ENCODE peak calls at places on chromosomes 12 and 14, in four cellular contexts. M, T, X and I are unnamed samples.

GRCh38 chr12:75020068-75020557 is 189.5 kb downstream of the KCNC2 start:
- DNase-seq in X (no peak), T (no peak), M (no peak), I (no peak)

GRCh38 chr14:74478996-74479635 is 14.0 kb downstream of the NPC2 start:
- DNase-seq in X (peak), M (no peak), T (no peak), I (no peak)

GRCh38 chr14:69605761-69606160 is 5.6 kb upstream of the SUSD6 start:
- DNase-seq in X (no peak), T (no peak), M (no peak), I (no peak)

GRCh38 chr12:119179335-119180021 is 747 bp downstream of the HSPB8 start:
- DNase-seq in X (peak), T (no peak), M (no peak), I (no peak)

GRCh38 chr12:14937689-14938088 is 648 bp downstream of the ERP27 start:
- DNase-seq in X (peak), M (no peak), T (no peak), I (no peak)

GRCh38 chr12:45730842-45731336 is 1.4 kb downstream of the ARID2 start:
- DNase-seq in M (no peak), T (no peak), X (no peak), I (peak)

GRCh38 chr12:95605875-95606274 is 54.6 kb upstream of the USP44 start:
- DNase-seq in X (no peak), M (no peak), T (no peak), I (no peak)

GRCh38 chr12:27982380-27982779 is 9.8 kb upstream of the PTHLH start:
- DNase-seq in X (no peak), T (no peak), M (no peak), I (no peak)

GRCh38 chr14:66254066-66254465 is 232.1 kb upstream of the CCDC196 start:
- DNase-seq in T (no peak), M (no peak), X (no peak), I (no peak)

GRCh38 chr14:60532442-60532841 is 23.5 kb downstream of the SIX6 start:
- DNase-seq in X (no peak), T (no peak), M (no peak), I (no peak)

GRCh38 chr12:43891856-43892574 is 56.1 kb downstream of the TMEM117 start:
- DNase-seq in M (no peak), T (no peak), X (no peak), I (no peak)

GRCh38 chr12:7571253-7571652 is 67.7 kb upstream of the CD163 start:
- DNase-seq in X (no peak), M (no peak), T (no peak), I (no peak)

GRCh38 chr12:124286414-124286813 is 8.5 kb upstream of the RFLNA start:
- DNase-seq in M (peak), T (no peak), X (no peak), I (no peak)

GRCh38 chr12:8647968-8648367 is 14.7 kb downstream of the MFAP5 start:
- DNase-seq in M (no peak), X (peak), T (no peak), I (no peak)

GRCh38 chr12:20063116-20063515 is 305.2 kb upstream of the PDE3A start:
- DNase-seq in T (no peak), M (no peak), X (no peak), I (no peak)

GRCh38 chr14:98808494-98809407 is 463.2 kb downstream of the BCL11B start:
- DNase-seq in T (no peak), M (no peak), X (no peak), I (no peak)

GRCh38 chr12:94099191-94099983 is 49.0 kb upstream of the PLXNC1 start:
- DNase-seq in X (peak), M (peak), T (no peak), I (no peak)

GRCh38 chr12:56980268-56980667 is 22.9 kb upstream of the RDH16 start:
- DNase-seq in X (peak), T (no peak), M (no peak), I (no peak)

GRCh38 chr14:54683882-54684794 is 117.2 kb downstream of the SAMD4A start:
- DNase-seq in X (peak), M (peak), T (peak), I (no peak)

GRCh38 chr14:72892103-72892878 is 1.6 kb downstream of the DPF3 start:
- DNase-seq in M (no peak), T (no peak), X (peak), I (peak)

GRCh38 chr14:91315844-91316267 is 71.4 kb upstream of the GPR68 start:
- DNase-seq in T (no peak), X (no peak), M (no peak), I (peak)

GRCh38 chr14:105090493-105091334 is 25.5 kb upstream of the GPR132 start:
- DNase-seq in T (peak), M (no peak), X (peak), I (peak)

GRCh38 chr14:64581817-64582216 is 32.1 kb downstream of the PPP1R36 start:
- DNase-seq in X (no peak), T (no peak), M (no peak), I (no peak)

GRCh38 chr12:41563044-41563443 is 374.9 kb downstream of the PDZRN4 start:
- DNase-seq in X (no peak), M (no peak), T (no peak), I (no peak)

GRCh38 chr12:96241484-96242256 is 47.5 kb downstream of the ELK3 start:
- DNase-seq in T (no peak), M (no peak), X (peak), I (no peak)

GRCh38 chr12:113329022-113329790 is 5.7 kb downstream of the SLC8B1 start:
- DNase-seq in M (no peak), T (no peak), X (no peak), I (no peak)

GRCh38 chr12:75744607-75745256 is 233.3 kb upstream of the KRR1 start:
- DNase-seq in M (no peak), T (no peak), X (no peak), I (no peak)

GRCh38 chr14:41167040-41167439 is 439.6 kb upstream of the LRFN5 start:
- DNase-seq in M (no peak), T (no peak), X (peak), I (no peak)

GRCh38 chr14:102295301-102295700 is 9.7 kb downstream of the MOK start:
- DNase-seq in X (no peak), M (peak), T (no peak), I (no peak)

DNA sequence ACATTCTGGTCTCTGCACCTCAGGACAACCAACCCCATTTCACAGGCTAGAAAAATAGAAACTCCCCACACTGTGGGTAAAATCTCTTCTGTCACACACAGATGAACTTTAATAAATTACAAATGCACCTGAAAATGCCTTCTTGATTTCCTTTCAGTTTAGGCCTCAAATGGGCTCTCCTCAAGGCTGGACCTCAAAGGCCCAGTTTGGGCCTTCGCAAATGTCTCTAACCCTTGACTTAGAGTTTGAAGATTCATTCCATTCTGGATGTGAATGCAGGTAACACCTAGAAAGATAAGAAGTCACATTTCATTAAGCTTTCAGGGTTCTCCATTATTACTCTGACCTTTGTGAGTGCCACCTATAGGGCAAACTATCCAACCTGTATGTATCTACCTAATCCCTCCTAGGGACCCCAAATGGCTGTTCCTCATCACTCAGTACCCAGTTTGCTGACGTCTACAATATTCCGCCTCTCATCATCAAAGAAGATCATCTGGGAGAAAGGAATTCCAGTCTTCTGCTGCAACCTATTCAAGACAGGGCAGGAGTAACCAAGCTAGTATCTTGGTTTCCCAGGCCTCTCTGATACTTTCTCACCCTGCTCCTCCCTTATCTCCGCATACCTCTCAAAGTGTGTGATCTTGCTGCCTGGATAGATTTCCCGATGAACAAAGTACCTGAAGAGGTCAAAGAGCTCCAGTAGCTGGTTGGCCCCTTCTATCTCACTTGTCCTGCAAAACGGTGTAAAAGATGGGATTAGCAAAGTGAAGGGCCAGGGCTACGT is 771 bp upstream of the CHMP4A start:
- DNase-seq in X (no peak), M (no peak), T (peak), I (no peak)
- TF ChIP-seq CTCF in X (no peak), M (no peak), T (no peak), I (no peak)

GRCh38 chr12:100058482-100059029 is 73.8 kb upstream of the ANKS1B start:
- DNase-seq in M (peak), X (no peak), T (no peak), I (peak)
- TF ChIP-seq CTCF in M (peak), X (peak), T (no peak), I (peak)

GRCh38 chr12:2009623-2010022 is 5.4 kb upstream of the DCP1B start:
- DNase-seq in T (no peak), X (no peak), M (no peak), I (no peak)
- TF ChIP-seq CTCF in T (no peak), X (peak), M (no peak), I (peak)

DNA sequence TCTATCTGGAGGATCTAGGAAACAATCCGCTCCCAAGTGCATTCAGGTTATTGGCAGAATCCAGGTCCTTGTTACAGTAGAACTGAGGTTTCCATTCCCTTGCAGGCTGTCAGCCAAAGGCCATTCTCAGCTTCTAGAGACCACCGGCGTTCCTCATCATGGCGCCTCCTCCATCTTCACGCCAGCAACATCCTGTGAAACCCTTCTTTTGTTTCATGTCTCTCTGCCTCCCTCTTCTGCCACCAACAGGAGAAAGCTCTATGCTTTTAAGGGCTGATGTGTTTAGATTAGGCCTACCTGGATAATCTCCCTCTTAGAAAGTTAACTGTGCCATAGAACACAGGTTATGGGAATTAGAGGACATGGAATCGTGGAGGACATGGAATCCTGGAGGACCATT is 133.0 kb upstream of the RASSF8 start:
- DNase-seq in T (no peak), M (no peak), X (peak), I (no peak)
- TF ChIP-seq CTCF in T (no peak), M (no peak), X (peak), I (no peak)

GRCh38 chr12:55716582-55717396 is 943 bp downstream of the BLOC1S1 start:
- DNase-seq in M (no peak), X (no peak), T (no peak), I (no peak)
- TF ChIP-seq CTCF in M (no peak), X (no peak), T (no peak), I (no peak)

GRCh38 chr12:46908236-46908935 is 82.6 kb upstream of the SLC38A4 start:
- DNase-seq in X (no peak), T (no peak), M (no peak), I (no peak)
- TF ChIP-seq CTCF in X (no peak), T (no peak), M (no peak), I (no peak)

GRCh38 chr14:78982551-78982950 is 812.4 kb downstream of the NRXN3 start:
- DNase-seq in X (no peak), M (peak), T (no peak), I (no peak)

GRCh38 chr14:78983126-78983525 is 813.0 kb downstream of the NRXN3 start:
- DNase-seq in X (no peak), T (no peak), M (no peak), I (no peak)

GRCh38 chr14:78974691-78975090 is 804.5 kb downstream of the NRXN3 start:
- DNase-seq in X (no peak), T (no peak), M (peak), I (no peak)

GRCh38 chr14:78975734-78976133 is 805.6 kb downstream of the NRXN3 start:
- DNase-seq in X (no peak), M (no peak), T (no peak), I (no peak)

DNA sequence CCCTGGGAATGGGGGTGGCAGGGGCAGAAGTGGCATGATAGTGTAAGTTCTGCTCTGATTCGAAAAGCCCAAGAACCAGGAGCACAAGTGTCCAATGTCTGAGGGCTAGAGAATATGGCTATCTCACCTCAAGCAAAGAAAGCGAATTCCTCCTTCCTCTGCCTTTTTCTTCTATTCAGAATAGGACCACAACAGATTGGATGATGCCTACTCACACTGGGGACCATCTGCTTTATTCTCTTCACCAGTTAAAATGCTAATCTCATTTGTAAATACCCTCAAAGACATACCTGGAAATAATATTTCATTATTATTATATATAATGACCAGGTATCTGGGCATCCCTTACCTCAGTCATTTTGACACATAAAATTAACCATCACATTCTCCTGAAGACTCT is 808.7 kb downstream of the NRXN3 start:
- DNase-seq in T (no peak), M (no peak), X (no peak), I (no peak)
- TF ChIP-seq CTCF in T (no peak), M (no peak), X (no peak), I (no peak)